ENCODE peak calls at places on chromosomes 7 and 10, in nine cellular contexts. W, P, T, E, O, Q, N, V and Y are unnamed samples.

GRCh38 chr10:11870900-11871407 is 47.8 kb downstream of the PROSER2 start:
- DNase-seq in E (no peak), Q (no peak), T (no peak), O (no peak), V (no peak), W (no peak), N (no peak), P (no peak), Y (no peak)

GRCh38 chr7:20594023-20594422 is 21.4 kb upstream of the ABCB5 start:
- DNase-seq in V (no peak), T (no peak), O (peak; percentile 26), N (no peak), P (no peak), Q (no peak), E (no peak), W (no peak), Y (no peak)

GRCh38 chr10:97517778-97518561 is 19.2 kb downstream of the UBTD1 start:
- DNase-seq in N (no peak), V (no peak), O (peak; percentile 81), W (no peak), P (no peak), T (peak; percentile 15), Q (no peak), E (no peak), Y (no peak)

GRCh38 chr7:156793334-156793733 is 99.6 kb downstream of the LMBR1 start:
- DNase-seq in T (peak; percentile 6), E (no peak), O (no peak), N (no peak), P (no peak), Q (no peak), V (no peak), W (no peak), Y (no peak)

GRCh38 chr10:878333-878753 is 53.2 kb downstream of the LARP4B start:
- DNase-seq in P (no peak), E (no peak), V (no peak), T (peak; percentile 71), W (no peak), O (no peak), Q (no peak), N (no peak), Y (no peak)

GRCh38 chr7:104230606-104231005 is 22.8 kb upstream of the ORC5 start:
- DNase-seq in Q (peak; percentile 25), E (no peak), P (no peak), O (no peak), N (no peak), V (no peak), W (no peak), T (no peak), Y (no peak)

GRCh38 chr7:69577221-69577620 is 21.1 kb upstream of the AUTS2 start:
- DNase-seq in V (no peak), W (no peak), Q (no peak), N (no peak), O (no peak), E (no peak), T (peak; percentile 32), P (no peak), Y (no peak)

GRCh38 chr10:133308431-133309110 is at the start of the genes TUBGCP2 and ZNF511:
- DNase-seq in P (peak; percentile 91), O (peak; percentile 63), T (peak; percentile 94), Q (peak; percentile 95), W (peak; percentile 79), N (peak; percentile 94), E (peak; percentile 66), V (peak; percentile 90), Y (peak; percentile 87)

GRCh38 chr10:21531164-21531563 is 2.9 kb upstream of the MLLT10 start:
- DNase-seq in E (no peak), N (no peak), T (peak; percentile 68), O (no peak), Q (no peak), V (no peak), P (no peak), W (no peak), Y (no peak)

GRCh38 chr7:52794621-52795020 is 240.8 kb upstream of the POM121L12 start:
- DNase-seq in O (no peak), W (no peak), Q (no peak), V (no peak), T (no peak), P (no peak), E (no peak), N (no peak), Y (no peak)

GRCh38 chr10:78860260-78860914 is 208.4 kb upstream of the ZMIZ1 start:
- DNase-seq in E (no peak), T (no peak), W (no peak), Q (no peak), P (no peak), O (no peak), V (no peak), N (no peak), Y (no peak)

GRCh38 chr7:118214051-118214832 is 10.3 kb upstream of the ANKRD7 start:
- DNase-seq in V (peak; percentile 66), E (peak; percentile 70), O (no peak), N (peak; percentile 83), W (peak; percentile 66), Q (peak; percentile 91), P (peak; percentile 53), T (peak; percentile 90), Y (peak; percentile 61)

GRCh38 chr7:2796358-2797352 is 47.5 kb downstream of the GNA12 start:
- DNase-seq in W (no peak), O (no peak), E (peak; percentile 80), P (peak; percentile 82), N (peak; percentile 90), Q (peak; percentile 95), V (no peak), T (peak; percentile 81), Y (no peak)

GRCh38 chr10:62861507-62861906 is 45.3 kb upstream of the EGR2 start:
- DNase-seq in P (no peak), W (no peak), E (no peak), O (no peak), N (no peak), T (peak; percentile 56), V (no peak), Q (no peak), Y (no peak)

GRCh38 chr7:39827571-39827970 is 122.5 kb upstream of the CDK13 start:
- DNase-seq in Q (no peak), N (no peak), E (no peak), W (no peak), P (no peak), V (no peak), O (no peak), T (no peak), Y (no peak)

GRCh38 chr10:2985729-2986232 is 81.6 kb upstream of the PFKP start:
- DNase-seq in N (no peak), W (no peak), T (peak; percentile 78), Q (no peak), E (peak; percentile 41), V (no peak), O (peak; percentile 84), P (no peak), Y (no peak)

GRCh38 chr7:55054252-55054651 is 35.4 kb downstream of the EGFR start:
- DNase-seq in Q (no peak), N (peak; percentile 73), P (no peak), E (no peak), V (no peak), W (no peak), O (no peak), T (peak; percentile 37), Y (no peak)
- H3K27ac ChIP-seq in Q (no peak overlapping the region), N (peak overlapping the region; percentile 75), P (no peak overlapping the region), E (peak overlapping the region; percentile 94), V (no peak overlapping the region), W (no peak overlapping the region), O (no peak overlapping the region), T (peak overlapping the region; percentile 99), Y (no peak overlapping the region)

DNA sequence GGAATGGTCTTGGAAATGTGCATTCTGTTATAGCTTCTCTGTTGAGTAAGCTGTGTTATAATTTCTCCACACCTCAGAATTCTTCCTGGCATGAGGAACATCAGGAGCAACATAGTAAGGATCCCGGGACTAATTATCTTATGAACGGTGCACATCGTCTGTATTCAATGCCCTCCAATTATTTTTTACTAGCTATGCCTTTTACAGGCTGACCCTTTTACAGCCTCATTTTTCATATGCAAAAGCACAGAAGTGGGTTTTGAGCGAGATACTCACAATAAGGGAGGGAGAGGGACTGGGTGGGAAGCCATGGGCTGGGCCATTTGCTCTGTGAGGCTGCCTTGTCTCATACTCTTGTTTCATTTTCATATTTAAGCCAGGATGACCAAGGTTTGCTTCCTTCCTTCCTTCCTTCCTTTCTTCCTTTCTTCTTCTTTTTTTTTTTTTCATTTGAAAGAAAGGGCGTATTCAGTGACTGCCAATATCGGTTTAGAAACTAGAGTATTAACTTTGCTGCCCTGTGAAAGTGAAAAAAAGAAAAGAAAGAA is 259.3 kb downstream of the TRIL start:
- DNase-seq in T (peak; percentile 31), V (no peak), Q (peak; percentile 55), N (no peak), W (no peak), O (no peak), P (no peak), E (no peak), Y (no peak)
- H3K27ac ChIP-seq in T (no peak overlapping the region), V (no peak overlapping the region), Q (no peak overlapping the region), N (peak overlapping the region; percentile 46), W (no peak overlapping the region), O (no peak overlapping the region), P (peak overlapping the region; percentile 15), E (no peak overlapping the region), Y (no peak overlapping the region)

GRCh38 chr7:83429493-83429892 is 219.4 kb downstream of the SEMA3E start:
- DNase-seq in V (no peak), E (no peak), N (no peak), O (peak; percentile 70), Q (no peak), W (no peak), P (no peak), T (no peak), Y (no peak)
- H3K27ac ChIP-seq in V (no peak overlapping the region), E (no peak overlapping the region), N (no peak overlapping the region), O (no peak overlapping the region), Q (no peak overlapping the region), W (no peak overlapping the region), P (no peak overlapping the region), T (no peak overlapping the region), Y (no peak overlapping the region)

DNA sequence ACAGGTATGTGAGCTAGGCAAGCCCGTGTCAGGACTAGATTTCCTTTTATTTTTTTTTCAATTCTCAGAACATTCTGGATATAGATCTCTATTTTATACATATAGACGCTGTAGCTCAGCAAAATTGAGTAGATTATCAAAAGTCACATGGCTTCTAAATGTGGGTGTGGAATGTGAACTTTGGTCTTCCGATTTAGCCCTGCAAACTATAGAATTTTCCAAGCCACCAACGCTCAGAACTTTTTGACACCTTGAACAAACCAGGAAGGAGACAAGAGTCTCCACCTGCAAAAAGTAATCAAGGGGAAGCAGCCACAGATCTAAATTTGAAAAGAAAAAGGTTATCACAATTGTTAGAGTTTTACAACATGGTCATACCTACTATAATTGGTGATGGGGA is 15.8 kb upstream of the FFAR4 start:
- DNase-seq in O (no peak), T (no peak), E (no peak), V (no peak), W (no peak), Q (no peak), N (no peak), P (no peak), Y (no peak)
- H3K27ac ChIP-seq in O (no peak overlapping the region), T (no peak overlapping the region), E (no peak overlapping the region), V (no peak overlapping the region), W (no peak overlapping the region), Q (no peak overlapping the region), N (no peak overlapping the region), P (no peak overlapping the region), Y (no peak overlapping the region)